ENCODE peak calls at places on chromosomes 11 and 22, in six cellular contexts. F is CD4-positive, alpha-beta T cell; D is A549; U is astrocyte of the cerebellum; H is right lobe of liver; O is cardiac muscle cell. K is an unnamed sample.
A peak's percentile ranks its signal among the peaks of the same experiment; 100 is the strongest.

GRCh38 chr11:66311470-66311964 is 5.3 kb downstream of the CD248 start:
- DNase-seq in F (no peak), H (no peak), D (no peak), O (no peak), U (no peak), K (no peak)

GRCh38 chr11:59678118-59678812 is 9.4 kb upstream of the PATL1 start:
- DNase-seq in F (no peak), O (peak; percentile 19), U (no peak), H (no peak), D (no peak), K (no peak)

GRCh38 chr11:45089251-45089650 is 57.2 kb upstream of the PRDM11 start:
- DNase-seq in F (no peak), D (peak; percentile 43), U (peak; percentile 85), H (peak; percentile 77), O (peak; percentile 99), K (no peak)

GRCh38 chr22:50175191-50175461 is 4.6 kb downstream of the PANX2 start:
- DNase-seq in D (no peak), F (no peak), U (no peak), O (no peak), H (no peak), K (no peak)

GRCh38 chr22:39254789-39255298 is 10.1 kb upstream of the PDGFB start:
- DNase-seq in O (no peak), D (peak; percentile 48), F (no peak), U (no peak), H (no peak), K (no peak)

GRCh38 chr11:86218125-86219081 is 26.1 kb upstream of the EED start:
- DNase-seq in H (peak; percentile 61), O (peak; percentile 83), F (peak; percentile 28), D (peak; percentile 77), U (peak; percentile 66), K (peak; percentile 18)

GRCh38 chr11:134365011-134365925 is 33.5 kb downstream of the GLB1L2 start:
- DNase-seq in F (no peak), O (no peak), U (no peak), H (peak; percentile 42), D (no peak), K (no peak)

GRCh38 chr11:101187748-101188147 is 58.1 kb upstream of the PGR start:
- DNase-seq in D (no peak), H (no peak), F (no peak), O (no peak), U (no peak), K (no peak)

GRCh38 chr22:25380141-25380747 is 160.8 kb downstream of the CRYBB2 start:
- DNase-seq in H (no peak), F (no peak), D (no peak), U (no peak), O (no peak), K (no peak)

GRCh38 chr22:50148991-50149721 is 21.4 kb upstream of the PANX2 start:
- DNase-seq in O (peak; percentile 52), F (peak; percentile 70), H (peak; percentile 80), D (peak; percentile 67), U (no peak), K (no peak)

GRCh38 chr11:122872046-122872445 is 10.5 kb upstream of the JHY start:
- DNase-seq in O (no peak), U (no peak), F (no peak), H (no peak), D (no peak), K (no peak)

GRCh38 chr11:111310723-111311122 is 12.4 kb downstream of the POU2AF3 start:
- DNase-seq in O (no peak), U (no peak), H (no peak), D (no peak), F (no peak), K (no peak)

GRCh38 chr11:78446210-78446609 is 28.6 kb upstream of the GAB2 start:
- DNase-seq in F (no peak), D (no peak), O (no peak), H (no peak), U (no peak), K (no peak)

GRCh38 chr11:59186130-59186594 is 14.2 kb downstream of the DTX4 start:
- DNase-seq in O (peak; percentile 25), U (no peak), F (peak; percentile 27), H (peak; percentile 58), D (peak; percentile 24), K (peak; percentile 78)

GRCh38 chr11:19382131-19382611 is 141.4 kb upstream of the E2F8 start:
- DNase-seq in H (no peak), U (no peak), F (no peak), O (peak; percentile 41), D (no peak), K (no peak)

GRCh38 chr11:44192015-44192380 is 96.5 kb downstream of the EXT2 start:
- DNase-seq in F (no peak), O (no peak), U (no peak), H (no peak), D (no peak), K (no peak)

GRCh38 chr11:88484873-88485621 is 147.5 kb upstream of the CTSC start:
- DNase-seq in H (no peak), O (peak; percentile 51), D (peak; percentile 58), F (no peak), U (no peak), K (no peak)

GRCh38 chr11:35927730-35928129 is 16.1 kb upstream of the LDLRAD3 start:
- DNase-seq in O (peak; percentile 90), F (no peak), H (peak; percentile 87), U (no peak), D (peak; percentile 80), K (no peak)

GRCh38 chr22:23183107-23183698 is 2.9 kb downstream of the BCR start:
- DNase-seq in O (peak; percentile 76), H (no peak), U (peak; percentile 36), D (no peak), F (no peak), K (no peak)

GRCh38 chr11:396948-397548 is 3.0 kb downstream of the PKP3 start:
- DNase-seq in U (peak; percentile 26), D (no peak), F (no peak), H (no peak), O (peak; percentile 78), K (no peak)

GRCh38 chr11:77821349-77821851 is 456 bp downstream of the AAMDC start:
- DNase-seq in D (peak; percentile 13), U (no peak), O (peak; percentile 55), H (peak; percentile 53), F (no peak), K (no peak)

GRCh38 chr22:20027966-20028854 is 7.3 kb downstream of the TANGO2 start:
- DNase-seq in F (no peak), H (peak; percentile 3), U (no peak), O (peak; percentile 35), D (peak; percentile 15), K (no peak)

GRCh38 chr11:61910473-61911123 is 6.8 kb downstream of the RAB3IL1 start:
- DNase-seq in F (no peak), O (no peak), U (no peak), H (peak; percentile 27), D (no peak), K (no peak)

GRCh38 chr11:102733232-102733875 is 8.6 kb upstream of the MMP8 start:
- DNase-seq in O (peak; percentile 50), F (no peak), H (peak; percentile 72), U (no peak), D (peak; percentile 64), K (no peak)

GRCh38 chr22:44018594-44018993 is 5.5 kb upstream of the PARVB start:
- DNase-seq in D (no peak), F (no peak), U (no peak), O (no peak), H (no peak), K (no peak)

GRCh38 chr11:128632151-128632791 is 44.9 kb upstream of the ETS1 start:
- DNase-seq in D (peak; percentile 44), F (peak; percentile 29), O (peak; percentile 75), H (no peak), U (peak; percentile 52), K (no peak)

GRCh38 chr11:126363706-126364245 is 8.3 kb downstream of the ST3GAL4 start:
- DNase-seq in U (no peak), O (no peak), F (no peak), H (peak; percentile 47), D (no peak), K (no peak)

GRCh38 chr11:64602466-64603070 is 11.5 kb downstream of the SLC22A12 start:
- DNase-seq in D (no peak), F (no peak), U (no peak), H (no peak), O (no peak), K (no peak)

GRCh38 chr11:11545285-11546275 is 76.2 kb downstream of the GALNT18 start:
- DNase-seq in H (no peak), D (no peak), O (no peak), F (no peak), U (no peak), K (no peak)
- TF ChIP-seq CTCF in H (no peak), D (no peak), O (no peak), F (no peak), U (no peak), K (no peak)

GRCh38 chr22:18033204-18033998 is 9.0 kb upstream of the MICAL3 start:
- DNase-seq in O (peak; percentile 46), U (no peak), D (no peak), F (no peak), H (no peak), K (no peak)
- TF ChIP-seq CTCF in O (peak; percentile 13), U (peak; percentile 32), D (no peak), F (no peak), H (no peak), K (no peak)

DNA sequence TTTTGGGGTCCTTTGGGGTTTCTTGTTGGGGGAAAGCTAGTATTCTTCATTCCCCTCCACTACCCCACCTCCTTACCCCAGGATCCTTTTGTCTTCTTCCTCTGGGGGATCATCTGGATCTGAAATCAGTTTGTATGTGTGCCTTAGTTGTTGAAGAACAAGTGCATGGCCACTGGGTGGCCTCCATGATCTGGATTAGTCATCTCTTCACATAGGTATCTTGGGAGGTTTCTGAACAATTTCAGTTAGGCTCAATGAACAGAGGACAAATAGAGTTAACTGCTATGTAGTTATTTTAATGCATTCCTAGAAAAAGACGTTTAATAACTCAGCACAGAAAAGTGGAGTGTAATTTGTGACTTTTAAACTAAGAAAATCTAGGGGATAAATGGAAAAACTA is 7.1 kb upstream of the VWA5A start:
- DNase-seq in U (peak; percentile 13), O (peak; percentile 36), D (peak; percentile 29), F (no peak), H (no peak), K (no peak)
- TF ChIP-seq CTCF in U (peak; percentile 46), O (peak; percentile 29), D (no peak), F (no peak), H (peak; percentile 24), K (peak; percentile 37)

GRCh38 chr11:93738647-93739081 is 2.6 kb downstream of the TAF1D start:
- DNase-seq in F (no peak), D (no peak), H (no peak), O (peak; percentile 37), U (no peak), K (no peak)

GRCh38 chr11:93741882-93742226 is 382 bp downstream of the C11orf54 start:
- DNase-seq in D (peak; percentile 75), H (peak; percentile 76), U (no peak), F (no peak), O (peak; percentile 59), K (no peak)

GRCh38 chr11:93741094-93741881 is at the start of the genes C11orf54 and TAF1D:
- DNase-seq in H (peak; percentile 98), F (peak; percentile 95), O (peak; percentile 98), U (peak; percentile 96), D (peak; percentile 97), K (peak; percentile 91)

GRCh38 chr11:93740031-93740801 is 1.1 kb downstream of the TAF1D start:
- DNase-seq in F (no peak), D (peak; percentile 25), H (no peak), U (no peak), O (peak; percentile 46), K (no peak)

DNA sequence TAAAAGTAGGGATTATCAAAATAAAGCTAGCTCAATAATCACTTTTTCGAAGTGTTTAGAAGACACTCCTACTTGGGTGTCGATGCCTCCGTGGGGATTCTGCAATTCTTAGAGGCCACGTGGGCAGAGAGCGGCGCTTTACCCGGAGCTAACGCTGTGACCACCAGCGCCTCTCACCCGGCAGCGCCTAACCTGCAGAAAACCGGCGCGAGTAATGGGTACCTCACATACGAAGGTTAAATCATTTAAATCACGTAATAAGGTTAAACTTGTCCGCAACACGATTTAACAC is 547 bp downstream of the TAF1D start:
- DNase-seq in U (peak; percentile 33), O (peak; percentile 79), D (peak; percentile 70), F (peak; percentile 41), H (peak; percentile 70), K (no peak)
- TF ChIP-seq CTCF in U (no peak), O (no peak), D (no peak), F (no peak), H (no peak), K (no peak)

K was measured in progenitor cell of endocrine pancreas.